ENCODE peak calls at places on chromosomes 6 and 20, in seven cellular contexts. One of them, this sample, is unnamed.

GRCh38 chr6:169266746-169267629 is 13.3 kb upstream of the THBS2 start:
- DNase-seq in fibroblast of lung: peak
- DNase-seq in AG09309: no peak
- DNase-seq in K562: no peak
- DNase-seq in astrocyte of the spinal cord: no peak
- DNase-seq in epithelial cell of esophagus: peak
- DNase-seq in Caco-2: no peak
- DNase-seq in this sample: no peak

GRCh38 chr6:130946076-130946475 is 117.0 kb downstream of the EPB41L2 start:
- DNase-seq in astrocyte of the spinal cord: peak
- DNase-seq in fibroblast of lung: peak
- DNase-seq in epithelial cell of esophagus: no peak
- DNase-seq in Caco-2: no peak
- DNase-seq in AG09309: no peak
- DNase-seq in K562: no peak
- DNase-seq in this sample: peak

GRCh38 chr20:20259534-20259933 is 108.4 kb upstream of the INSM1 start:
- DNase-seq in epithelial cell of esophagus: no peak
- DNase-seq in fibroblast of lung: no peak
- DNase-seq in K562: no peak
- DNase-seq in astrocyte of the spinal cord: no peak
- DNase-seq in AG09309: no peak
- DNase-seq in Caco-2: no peak
- DNase-seq in this sample: no peak

GRCh38 chr20:46931699-46932098 is 37.1 kb downstream of the EYA2 start:
- DNase-seq in AG09309: no peak
- DNase-seq in K562: no peak
- DNase-seq in epithelial cell of esophagus: no peak
- DNase-seq in Caco-2: no peak
- DNase-seq in fibroblast of lung: no peak
- DNase-seq in astrocyte of the spinal cord: no peak
- DNase-seq in this sample: peak

GRCh38 chr20:60100780-60101179 is 142.6 kb downstream of the CDH26 start:
- DNase-seq in Caco-2: no peak
- DNase-seq in AG09309: no peak
- DNase-seq in astrocyte of the spinal cord: no peak
- DNase-seq in epithelial cell of esophagus: no peak
- DNase-seq in fibroblast of lung: no peak
- DNase-seq in K562: no peak
- DNase-seq in this sample: no peak

GRCh38 chr20:43893930-43894329 is 20.7 kb upstream of the TOX2 start:
- DNase-seq in astrocyte of the spinal cord: no peak
- DNase-seq in AG09309: no peak
- DNase-seq in epithelial cell of esophagus: peak
- DNase-seq in Caco-2: no peak
- DNase-seq in K562: no peak
- DNase-seq in fibroblast of lung: no peak
- DNase-seq in this sample: peak

GRCh38 chr20:60095456-60095855 is 137.2 kb downstream of the CDH26 start:
- DNase-seq in AG09309: no peak
- DNase-seq in epithelial cell of esophagus: no peak
- DNase-seq in Caco-2: peak
- DNase-seq in fibroblast of lung: no peak
- DNase-seq in astrocyte of the spinal cord: no peak
- DNase-seq in K562: no peak
- DNase-seq in this sample: peak

GRCh38 chr6:102215425-102215824 is 821.9 kb downstream of the GRIK2 start:
- DNase-seq in Caco-2: no peak
- DNase-seq in AG09309: no peak
- DNase-seq in K562: no peak
- DNase-seq in astrocyte of the spinal cord: no peak
- DNase-seq in epithelial cell of esophagus: no peak
- DNase-seq in fibroblast of lung: no peak
- DNase-seq in this sample: no peak

GRCh38 chr6:157487110-157487773 is 106.3 kb downstream of the ZDHHC14 start:
- DNase-seq in K562: no peak
- DNase-seq in Caco-2: no peak
- DNase-seq in AG09309: no peak
- DNase-seq in astrocyte of the spinal cord: no peak
- DNase-seq in epithelial cell of esophagus: peak
- DNase-seq in fibroblast of lung: no peak
- DNase-seq in this sample: no peak

GRCh38 chr6:4281341-4282293 is 146.2 kb upstream of the ECI2 start:
- DNase-seq in epithelial cell of esophagus: peak
- DNase-seq in fibroblast of lung: peak
- DNase-seq in AG09309: no peak
- DNase-seq in K562: no peak
- DNase-seq in Caco-2: peak
- DNase-seq in astrocyte of the spinal cord: peak
- DNase-seq in this sample: peak

GRCh38 chr6:142384455-142385332 is 82.9 kb downstream of the ADGRG6 start:
- DNase-seq in AG09309: no peak
- DNase-seq in epithelial cell of esophagus: no peak
- DNase-seq in K562: no peak
- DNase-seq in Caco-2: no peak
- DNase-seq in astrocyte of the spinal cord: peak
- DNase-seq in fibroblast of lung: no peak
- DNase-seq in this sample: peak

GRCh38 chr6:105771313-105771970 is 314.7 kb upstream of the PRDM1 start:
- DNase-seq in epithelial cell of esophagus: no peak
- DNase-seq in Caco-2: no peak
- DNase-seq in fibroblast of lung: no peak
- DNase-seq in K562: no peak
- DNase-seq in astrocyte of the spinal cord: no peak
- DNase-seq in AG09309: no peak
- DNase-seq in this sample: peak
- H3K4me3 ChIP-seq in epithelial cell of esophagus: no peak
- H3K4me3 ChIP-seq in Caco-2: no peak
- H3K4me3 ChIP-seq in fibroblast of lung: no peak
- H3K4me3 ChIP-seq in K562: no peak
- H3K4me3 ChIP-seq in astrocyte of the spinal cord: no peak
- H3K4me3 ChIP-seq in AG09309: no peak
- H3K4me3 ChIP-seq in this sample: no peak

GRCh38 chr20:39660965-39661364 is 698.8 kb downstream of the DHX35 start:
- DNase-seq in AG09309: no peak
- DNase-seq in astrocyte of the spinal cord: no peak
- DNase-seq in fibroblast of lung: no peak
- DNase-seq in epithelial cell of esophagus: peak
- DNase-seq in Caco-2: no peak
- DNase-seq in K562: no peak
- DNase-seq in this sample: no peak
- TF ChIP-seq CTCF in AG09309: no peak
- TF ChIP-seq CTCF in astrocyte of the spinal cord: no peak
- TF ChIP-seq CTCF in fibroblast of lung: no peak
- TF ChIP-seq CTCF in epithelial cell of esophagus: no peak
- TF ChIP-seq CTCF in Caco-2: no peak
- TF ChIP-seq CTCF in K562: no peak
- TF ChIP-seq CTCF in this sample: no peak

DNA sequence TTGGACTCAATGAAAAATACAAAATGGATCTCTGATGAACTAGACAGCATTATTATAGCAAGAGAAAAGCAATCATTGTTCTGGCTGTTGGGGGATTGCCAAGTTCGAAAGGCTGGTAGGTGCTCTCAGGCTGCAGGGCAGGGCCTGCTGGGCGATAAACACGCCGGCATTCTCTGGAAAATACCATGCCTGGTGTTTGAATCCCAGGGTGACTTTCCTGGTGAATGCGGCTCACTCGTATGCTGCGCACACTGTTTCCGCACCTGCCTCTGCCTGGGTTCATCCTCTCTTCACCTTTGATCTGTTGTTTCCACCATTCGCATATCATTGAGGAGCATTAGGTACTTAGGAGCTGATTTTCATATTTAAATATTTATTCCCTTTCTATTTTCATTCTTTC is 37.4 kb downstream of the GCNT2 start:
- DNase-seq in Caco-2: no peak
- DNase-seq in epithelial cell of esophagus: no peak
- DNase-seq in astrocyte of the spinal cord: no peak
- DNase-seq in AG09309: no peak
- DNase-seq in fibroblast of lung: no peak
- DNase-seq in K562: no peak
- DNase-seq in this sample: no peak
- H3K4me3 ChIP-seq in Caco-2: no peak
- H3K4me3 ChIP-seq in epithelial cell of esophagus: no peak
- H3K4me3 ChIP-seq in astrocyte of the spinal cord: no peak
- H3K4me3 ChIP-seq in AG09309: no peak
- H3K4me3 ChIP-seq in fibroblast of lung: no peak
- H3K4me3 ChIP-seq in K562: no peak
- H3K4me3 ChIP-seq in this sample: no peak

DNA sequence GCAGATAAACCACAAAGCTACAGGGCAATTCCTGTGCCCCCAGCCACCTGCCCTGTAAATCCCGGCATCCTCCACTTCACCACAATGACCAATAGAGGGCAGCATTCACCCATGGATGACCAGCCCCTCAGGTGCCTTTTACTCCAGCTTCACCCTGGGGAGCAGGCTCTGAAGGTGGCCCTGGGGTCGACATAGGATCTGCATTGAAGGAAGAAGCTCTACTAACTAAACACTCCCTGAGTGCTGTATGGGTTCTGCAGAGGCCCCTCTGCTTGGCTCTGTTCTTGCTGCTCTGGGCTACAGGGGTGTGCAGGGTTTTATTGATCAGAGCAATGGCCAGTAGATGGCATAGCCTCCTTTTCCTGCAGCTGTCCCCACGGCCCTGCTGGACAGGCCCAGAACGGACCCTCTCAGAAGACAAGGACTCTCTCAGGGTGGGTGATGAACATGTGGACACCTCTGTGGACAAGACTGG is 20.3 kb downstream of the CST4 start:
- DNase-seq in fibroblast of lung: peak
- DNase-seq in astrocyte of the spinal cord: peak
- DNase-seq in AG09309: no peak
- DNase-seq in K562: peak
- DNase-seq in Caco-2: peak
- DNase-seq in epithelial cell of esophagus: peak
- DNase-seq in this sample: peak
- TF ChIP-seq CTCF in fibroblast of lung: peak
- TF ChIP-seq CTCF in astrocyte of the spinal cord: peak
- TF ChIP-seq CTCF in AG09309: peak
- TF ChIP-seq CTCF in K562: peak
- TF ChIP-seq CTCF in Caco-2: peak
- TF ChIP-seq CTCF in epithelial cell of esophagus: peak
- TF ChIP-seq CTCF in this sample: peak

GRCh38 chr6:31498748-31499147 is 803 bp downstream of the MICB start:
- DNase-seq in epithelial cell of esophagus: peak
- DNase-seq in K562: no peak
- DNase-seq in astrocyte of the spinal cord: no peak
- DNase-seq in fibroblast of lung: peak
- DNase-seq in Caco-2: no peak
- DNase-seq in AG09309: no peak
- DNase-seq in this sample: no peak
- H3K4me3 ChIP-seq in epithelial cell of esophagus: peak
- H3K4me3 ChIP-seq in K562: peak
- H3K4me3 ChIP-seq in astrocyte of the spinal cord: peak
- H3K4me3 ChIP-seq in fibroblast of lung: peak
- H3K4me3 ChIP-seq in Caco-2: peak
- H3K4me3 ChIP-seq in AG09309: peak
- H3K4me3 ChIP-seq in this sample: peak

GRCh38 chr6:31114970-31115849 is 610 bp downstream of the PSORS1C1 start:
- DNase-seq in fibroblast of lung: peak
- DNase-seq in Caco-2: no peak
- DNase-seq in AG09309: no peak
- DNase-seq in astrocyte of the spinal cord: peak
- DNase-seq in epithelial cell of esophagus: peak
- DNase-seq in K562: no peak
- DNase-seq in this sample: peak
- TF ChIP-seq CTCF in fibroblast of lung: peak
- TF ChIP-seq CTCF in Caco-2: no peak
- TF ChIP-seq CTCF in AG09309: peak
- TF ChIP-seq CTCF in astrocyte of the spinal cord: peak
- TF ChIP-seq CTCF in epithelial cell of esophagus: peak
- TF ChIP-seq CTCF in K562: peak
- TF ChIP-seq CTCF in this sample: peak